ENCODE peak calls at places on chromosomes 11 and 22, in nine cellular contexts. One of them, this sample, is unnamed.

GRCh38 chr11:78019808-78020207 is 3.3 kb downstream of the KCTD14 start:
- DNase-seq in adipocyte: no peak
- DNase-seq in GM13976: no peak
- DNase-seq in Jurkat, Clone E6-1: no peak
- DNase-seq in non-pigmented ciliary epithelial cell: no peak
- DNase-seq in small intestine: peak
- DNase-seq in stimulated activated CD8-positive, alpha-beta memory T cell treated with anti-CD3 and anti-CD28 coated beads, Interleukin-4, amount 100 ng/mL, for 48 hours: no peak
- DNase-seq in cardiac fibroblast: peak
- DNase-seq in cardiac muscle cell: no peak
- DNase-seq in this sample: peak

GRCh38 chr11:10701982-10702381 is 8.4 kb upstream of the IRAG1 start:
- DNase-seq in adipocyte: no peak
- DNase-seq in GM13976: no peak
- DNase-seq in Jurkat, Clone E6-1: no peak
- DNase-seq in non-pigmented ciliary epithelial cell: no peak
- DNase-seq in small intestine: no peak
- DNase-seq in stimulated activated CD8-positive, alpha-beta memory T cell treated with anti-CD3 and anti-CD28 coated beads, Interleukin-4, amount 100 ng/mL, for 48 hours: no peak
- DNase-seq in cardiac fibroblast: peak
- DNase-seq in cardiac muscle cell: no peak
- DNase-seq in this sample: no peak

GRCh38 chr22:43448048-43448447 is 36.2 kb downstream of the MPPED1 start:
- DNase-seq in adipocyte: no peak
- DNase-seq in GM13976: no peak
- DNase-seq in Jurkat, Clone E6-1: no peak
- DNase-seq in non-pigmented ciliary epithelial cell: no peak
- DNase-seq in small intestine: no peak
- DNase-seq in stimulated activated CD8-positive, alpha-beta memory T cell treated with anti-CD3 and anti-CD28 coated beads, Interleukin-4, amount 100 ng/mL, for 48 hours: no peak
- DNase-seq in cardiac fibroblast: no peak
- DNase-seq in cardiac muscle cell: no peak
- DNase-seq in this sample: no peak

GRCh38 chr11:128195057-128195751 is 392.2 kb downstream of the ETS1 start:
- DNase-seq in adipocyte: no peak
- DNase-seq in GM13976: no peak
- DNase-seq in Jurkat, Clone E6-1: peak
- DNase-seq in non-pigmented ciliary epithelial cell: no peak
- DNase-seq in small intestine: peak
- DNase-seq in stimulated activated CD8-positive, alpha-beta memory T cell treated with anti-CD3 and anti-CD28 coated beads, Interleukin-4, amount 100 ng/mL, for 48 hours: peak
- DNase-seq in cardiac fibroblast: peak
- DNase-seq in cardiac muscle cell: no peak
- DNase-seq in this sample: no peak

GRCh38 chr11:105211806-105212531 is 72.4 kb upstream of the CARD18 start:
- DNase-seq in adipocyte: peak
- DNase-seq in GM13976: no peak
- DNase-seq in Jurkat, Clone E6-1: no peak
- DNase-seq in non-pigmented ciliary epithelial cell: no peak
- DNase-seq in small intestine: no peak
- DNase-seq in stimulated activated CD8-positive, alpha-beta memory T cell treated with anti-CD3 and anti-CD28 coated beads, Interleukin-4, amount 100 ng/mL, for 48 hours: no peak
- DNase-seq in cardiac fibroblast: peak
- DNase-seq in cardiac muscle cell: no peak
- DNase-seq in this sample: no peak

GRCh38 chr11:36540998-36541397 is 26.8 kb upstream of the RAG1 start:
- DNase-seq in adipocyte: peak
- DNase-seq in GM13976: peak
- DNase-seq in Jurkat, Clone E6-1: peak
- DNase-seq in non-pigmented ciliary epithelial cell: no peak
- DNase-seq in small intestine: peak
- DNase-seq in stimulated activated CD8-positive, alpha-beta memory T cell treated with anti-CD3 and anti-CD28 coated beads, Interleukin-4, amount 100 ng/mL, for 48 hours: peak
- DNase-seq in cardiac fibroblast: peak
- DNase-seq in cardiac muscle cell: peak
- DNase-seq in this sample: peak

GRCh38 chr22:21755855-21756284 is 20.3 kb upstream of the YPEL1 start:
- DNase-seq in adipocyte: peak
- DNase-seq in GM13976: peak
- DNase-seq in Jurkat, Clone E6-1: no peak
- DNase-seq in non-pigmented ciliary epithelial cell: peak
- DNase-seq in small intestine: peak
- DNase-seq in stimulated activated CD8-positive, alpha-beta memory T cell treated with anti-CD3 and anti-CD28 coated beads, Interleukin-4, amount 100 ng/mL, for 48 hours: no peak
- DNase-seq in cardiac fibroblast: peak
- DNase-seq in cardiac muscle cell: no peak
- DNase-seq in this sample: no peak

GRCh38 chr11:33868646-33869461 is 23.0 kb downstream of the LMO2 start:
- DNase-seq in adipocyte: no peak
- DNase-seq in GM13976: peak
- DNase-seq in Jurkat, Clone E6-1: no peak
- DNase-seq in non-pigmented ciliary epithelial cell: no peak
- DNase-seq in small intestine: no peak
- DNase-seq in stimulated activated CD8-positive, alpha-beta memory T cell treated with anti-CD3 and anti-CD28 coated beads, Interleukin-4, amount 100 ng/mL, for 48 hours: no peak
- DNase-seq in cardiac fibroblast: no peak
- DNase-seq in cardiac muscle cell: peak
- DNase-seq in this sample: no peak

GRCh38 chr11:132858203-132858602 is 674.1 kb downstream of the OPCML start:
- DNase-seq in adipocyte: peak
- DNase-seq in GM13976: no peak
- DNase-seq in Jurkat, Clone E6-1: peak
- DNase-seq in non-pigmented ciliary epithelial cell: no peak
- DNase-seq in small intestine: no peak
- DNase-seq in stimulated activated CD8-positive, alpha-beta memory T cell treated with anti-CD3 and anti-CD28 coated beads, Interleukin-4, amount 100 ng/mL, for 48 hours: no peak
- DNase-seq in cardiac fibroblast: peak
- DNase-seq in cardiac muscle cell: peak
- DNase-seq in this sample: peak

GRCh38 chr11:39304586-39304985 is 2154.9 kb downstream of the LRRC4C start:
- DNase-seq in adipocyte: no peak
- DNase-seq in GM13976: no peak
- DNase-seq in Jurkat, Clone E6-1: no peak
- DNase-seq in non-pigmented ciliary epithelial cell: no peak
- DNase-seq in small intestine: no peak
- DNase-seq in stimulated activated CD8-positive, alpha-beta memory T cell treated with anti-CD3 and anti-CD28 coated beads, Interleukin-4, amount 100 ng/mL, for 48 hours: no peak
- DNase-seq in cardiac fibroblast: no peak
- DNase-seq in cardiac muscle cell: no peak
- DNase-seq in this sample: no peak

GRCh38 chr11:103959279-103959930 is 77.0 kb upstream of the DDI1 start:
- DNase-seq in adipocyte: peak
- DNase-seq in GM13976: peak
- DNase-seq in Jurkat, Clone E6-1: no peak
- DNase-seq in non-pigmented ciliary epithelial cell: peak
- DNase-seq in small intestine: no peak
- DNase-seq in stimulated activated CD8-positive, alpha-beta memory T cell treated with anti-CD3 and anti-CD28 coated beads, Interleukin-4, amount 100 ng/mL, for 48 hours: no peak
- DNase-seq in cardiac fibroblast: peak
- DNase-seq in cardiac muscle cell: no peak
- DNase-seq in this sample: no peak

GRCh38 chr11:7621554-7621953 is 51.7 kb downstream of the CYB5R2 start:
- DNase-seq in adipocyte: no peak
- DNase-seq in GM13976: no peak
- DNase-seq in Jurkat, Clone E6-1: no peak
- DNase-seq in non-pigmented ciliary epithelial cell: no peak
- DNase-seq in small intestine: no peak
- DNase-seq in stimulated activated CD8-positive, alpha-beta memory T cell treated with anti-CD3 and anti-CD28 coated beads, Interleukin-4, amount 100 ng/mL, for 48 hours: no peak
- DNase-seq in cardiac fibroblast: no peak
- DNase-seq in cardiac muscle cell: no peak
- DNase-seq in this sample: no peak

GRCh38 chr22:45818130-45819085 is 146.8 kb downstream of the ATXN10 start:
- DNase-seq in adipocyte: no peak
- DNase-seq in GM13976: no peak
- DNase-seq in Jurkat, Clone E6-1: no peak
- DNase-seq in non-pigmented ciliary epithelial cell: no peak
- DNase-seq in small intestine: no peak
- DNase-seq in stimulated activated CD8-positive, alpha-beta memory T cell treated with anti-CD3 and anti-CD28 coated beads, Interleukin-4, amount 100 ng/mL, for 48 hours: no peak
- DNase-seq in cardiac fibroblast: no peak
- DNase-seq in cardiac muscle cell: peak
- DNase-seq in this sample: no peak

GRCh38 chr11:129292768-129293167 is 82.9 kb upstream of the BARX2 start:
- DNase-seq in adipocyte: no peak
- DNase-seq in GM13976: no peak
- DNase-seq in Jurkat, Clone E6-1: no peak
- DNase-seq in non-pigmented ciliary epithelial cell: no peak
- DNase-seq in small intestine: peak
- DNase-seq in stimulated activated CD8-positive, alpha-beta memory T cell treated with anti-CD3 and anti-CD28 coated beads, Interleukin-4, amount 100 ng/mL, for 48 hours: no peak
- DNase-seq in cardiac fibroblast: no peak
- DNase-seq in cardiac muscle cell: no peak
- DNase-seq in this sample: no peak

GRCh38 chr11:72058416-72059034 is 21.8 kb downstream of the NUMA1 start:
- DNase-seq in adipocyte: peak
- DNase-seq in GM13976: no peak
- DNase-seq in Jurkat, Clone E6-1: no peak
- DNase-seq in non-pigmented ciliary epithelial cell: no peak
- DNase-seq in small intestine: no peak
- DNase-seq in stimulated activated CD8-positive, alpha-beta memory T cell treated with anti-CD3 and anti-CD28 coated beads, Interleukin-4, amount 100 ng/mL, for 48 hours: no peak
- DNase-seq in cardiac fibroblast: peak
- DNase-seq in cardiac muscle cell: no peak
- DNase-seq in this sample: no peak

GRCh38 chr11:29318134-29318845 is 698.5 kb downstream of the KCNA4 start:
- DNase-seq in adipocyte: peak
- DNase-seq in GM13976: no peak
- DNase-seq in Jurkat, Clone E6-1: no peak
- DNase-seq in non-pigmented ciliary epithelial cell: no peak
- DNase-seq in small intestine: no peak
- DNase-seq in stimulated activated CD8-positive, alpha-beta memory T cell treated with anti-CD3 and anti-CD28 coated beads, Interleukin-4, amount 100 ng/mL, for 48 hours: no peak
- DNase-seq in cardiac fibroblast: peak
- DNase-seq in cardiac muscle cell: no peak
- DNase-seq in this sample: no peak